ENCODE peak calls at places on chromosomes 5 and 9, in four cellular contexts. X is HepG2, I is GM12878, E is K562. S is an unnamed sample.

GRCh38 chr5:136084698-136085097 is 47.9 kb upstream of the SMAD5 start:
- DNase-seq in X (no peak), I (no peak), E (no peak), S (no peak)

GRCh38 chr9:136961279-136962065 is 9.4 kb downstream of the LCN12 start:
- DNase-seq in X (no peak), I (no peak), E (no peak), S (peak)

GRCh38 chr5:103891151-103891550 is 328.6 kb upstream of the NUDT12 start:
- DNase-seq in X (no peak), I (no peak), E (no peak), S (no peak)

GRCh38 chr9:133518193-133518592 is 6.6 kb downstream of the MYMK start:
- DNase-seq in X (no peak), I (no peak), E (no peak), S (no peak)

GRCh38 chr5:84411832-84412605 is 27.3 kb upstream of the EDIL3 start:
- DNase-seq in X (no peak), I (no peak), E (no peak), S (no peak)

GRCh38 chr9:131393622-131394463 is at the start of gene PRRC2B:
- DNase-seq in X (peak), I (no peak), E (peak), S (peak)

GRCh38 chr5:123868267-123868666 is 356.3 kb downstream of the CSNK1G3 start:
- DNase-seq in X (no peak), I (no peak), E (no peak), S (no peak)

GRCh38 chr5:132674671-132675506 is 1.1 kb downstream of the IL4 start:
- DNase-seq in X (peak), I (peak), E (no peak), S (no peak)

GRCh38 chr5:150918613-150919012 is 13.8 kb upstream of the ZNF300 start:
- DNase-seq in X (no peak), I (no peak), E (no peak), S (peak)

GRCh38 chr5:10838038-10838437 is 77.0 kb upstream of the DAP start:
- DNase-seq in X (peak), I (no peak), E (no peak), S (no peak)

GRCh38 chr9:68551191-68551590 is 10.5 kb upstream of the TMEM252 start:
- DNase-seq in X (no peak), I (peak), E (no peak), S (no peak)

GRCh38 chr5:73747696-73748380 is 121.8 kb downstream of the ARHGEF28 start:
- DNase-seq in X (no peak), I (no peak), E (no peak), S (no peak)

GRCh38 chr5:127373858-127374491 is 83.4 kb downstream of the MEGF10 start:
- DNase-seq in X (no peak), I (no peak), E (peak), S (no peak)

GRCh38 chr9:126154182-126154827 is 172.3 kb upstream of the MVB12B start:
- DNase-seq in X (no peak), I (no peak), E (no peak), S (no peak)

GRCh38 chr5:177300236-177300880 is 3.2 kb downstream of the RAB24 start:
- DNase-seq in X (no peak), I (peak), E (peak), S (no peak)

GRCh38 chr9:13491493-13492424 is 212.3 kb upstream of the MPDZ start:
- DNase-seq in X (no peak), I (no peak), E (no peak), S (no peak)

GRCh38 chr5:100872409-100873190 is 30.5 kb downstream of the ST8SIA4 start:
- DNase-seq in X (no peak), I (no peak), E (no peak), S (no peak)

GRCh38 chr5:33558489-33558888 is 117.7 kb downstream of the TARS1 start:
- DNase-seq in X (no peak), I (no peak), E (no peak), S (no peak)

GRCh38 chr9:93182572-93182971 is 1.4 kb upstream of the WNK2 start:
- DNase-seq in X (peak), I (no peak), E (no peak), S (no peak)

GRCh38 chr9:96381696-96382095 is 1.8 kb downstream of the SLC35D2 start:
- DNase-seq in X (no peak), I (no peak), E (no peak), S (no peak)

GRCh38 chr9:131673068-131673467 is 66.8 kb downstream of the RAPGEF1 start:
- DNase-seq in X (no peak), I (no peak), E (no peak), S (no peak)

GRCh38 chr9:126149661-126150060 is 177.0 kb upstream of the MVB12B start:
- DNase-seq in X (peak), I (no peak), E (no peak), S (peak)

GRCh38 chr5:149886060-149886459 is 58.5 kb downstream of the PDE6A start:
- DNase-seq in X (no peak), I (no peak), E (no peak), S (no peak)

GRCh38 chr9:86141843-86142242 is 42.5 kb upstream of the GOLM1 start:
- DNase-seq in X (no peak), I (no peak), E (no peak), S (no peak)

GRCh38 chr9:19456996-19457693 is 48.3 kb downstream of the ACER2 start:
- DNase-seq in X (peak), I (peak), E (peak), S (peak)
- TF ChIP-seq MXI1 in X (no peak), I (no peak), E (no peak), S (no peak)

GRCh38 chr5:78360674-78361225 is 333 bp downstream of the SCAMP1 start:
- DNase-seq in X (no peak), I (no peak), E (peak), S (peak)
- TF ChIP-seq REST in X (no peak), I (no peak), E (no peak), S (no peak)

GRCh38 chr5:160770718-160771117 is 81.3 kb downstream of the ATP10B start:
- DNase-seq in X (no peak), I (no peak), E (no peak), S (no peak)
- TF ChIP-seq MXI1 in X (no peak), I (no peak), E (no peak), S (no peak)

DNA sequence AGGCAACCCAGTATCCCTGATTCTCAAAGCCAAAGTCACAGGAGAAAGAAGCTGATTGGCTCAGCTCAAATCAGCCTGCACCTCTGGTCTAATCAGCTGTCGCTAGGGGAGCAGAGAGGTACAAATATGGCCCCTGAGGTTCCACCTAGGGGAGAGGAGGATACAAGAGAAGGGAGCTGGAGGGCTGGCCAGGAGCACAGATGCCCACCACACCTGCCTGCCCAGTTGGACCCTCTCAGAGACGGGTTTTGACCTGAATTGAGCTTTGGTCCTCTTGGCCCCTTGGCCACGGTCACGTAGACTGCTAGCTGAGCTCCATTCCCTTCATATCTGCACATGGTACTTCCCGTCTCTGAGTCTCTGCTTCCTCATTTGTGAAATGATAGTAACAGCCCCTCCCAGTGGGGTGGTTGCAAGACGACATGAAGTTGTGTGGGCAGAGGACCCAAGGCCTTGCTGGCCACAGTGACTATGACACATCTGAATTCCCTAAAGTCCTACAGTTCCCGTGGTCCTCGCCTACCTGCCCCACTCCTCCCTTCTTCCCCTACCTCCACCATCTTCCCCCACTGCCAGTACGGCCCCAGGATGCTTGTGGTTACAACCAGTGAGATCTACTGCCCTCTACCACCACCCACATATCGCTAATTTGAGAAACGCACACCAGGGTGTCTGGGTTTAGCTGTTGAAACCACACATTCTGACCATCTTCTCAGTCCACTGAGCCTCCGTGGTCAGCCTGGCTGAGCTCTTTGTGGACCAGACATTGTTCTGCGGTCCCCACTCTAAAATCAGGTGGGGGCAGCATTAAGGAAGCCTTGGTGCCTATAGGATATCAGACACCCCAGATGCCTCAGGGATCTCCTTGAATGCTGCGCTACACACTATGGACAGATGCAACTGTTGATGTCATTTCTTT is 60.3 kb upstream of the NEK6 start:
- DNase-seq in X (no peak), I (peak), E (no peak), S (no peak)
- TF ChIP-seq REST in X (no peak), I (peak), E (no peak), S (no peak)

GRCh38 chr5:159340511-159340910 is 10.2 kb upstream of the IL12B start:
- DNase-seq in X (no peak), I (no peak), E (no peak), S (no peak)

GRCh38 chr5:159339451-159339850 is 9.2 kb upstream of the IL12B start:
- DNase-seq in X (no peak), I (no peak), E (no peak), S (no peak)

GRCh38 chr5:159341914-159342313 is 11.6 kb upstream of the IL12B start:
- DNase-seq in X (peak), I (no peak), E (peak), S (peak)

GRCh38 chr5:159342838-159343237 is 12.6 kb upstream of the IL12B start:
- DNase-seq in X (no peak), I (no peak), E (no peak), S (no peak)

DNA sequence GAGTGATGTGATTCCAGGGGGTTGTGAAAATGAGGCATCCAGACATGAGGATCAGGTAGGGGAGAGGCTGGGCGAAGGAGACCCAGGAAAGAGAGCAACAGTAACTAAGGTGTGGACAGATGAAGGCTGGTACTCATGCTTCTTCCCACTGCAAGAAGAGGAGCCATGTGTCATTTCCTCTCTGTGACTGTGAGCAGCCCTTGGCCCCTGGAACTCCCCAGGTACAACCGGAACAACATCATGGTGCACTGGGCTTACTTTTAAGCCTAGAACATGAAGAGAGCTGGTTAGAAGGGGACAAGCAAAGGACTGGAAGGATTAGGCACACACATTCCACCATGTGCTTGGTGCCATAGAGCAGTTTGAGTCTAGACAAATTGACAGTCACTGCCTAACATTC is 10.9 kb upstream of the IL12B start:
- DNase-seq in X (no peak), I (no peak), E (no peak), S (no peak)
- TF ChIP-seq MXI1 in X (no peak), I (no peak), E (no peak), S (no peak)

GRCh38 chr5:5905186-5905585 is 473.2 kb downstream of the MED10 start:
- DNase-seq in X (no peak), I (no peak), E (no peak), S (no peak)
- TF ChIP-seq REST in X (no peak), I (no peak), E (no peak), S (no peak)

GRCh38 chr5:139709587-139710369 is 61.6 kb downstream of the CXXC5 start:
- DNase-seq in X (no peak), I (no peak), E (no peak), S (peak)

GRCh38 chr5:139710370-139711066 is 62.4 kb downstream of the CXXC5 start:
- DNase-seq in X (peak), I (no peak), E (peak), S (peak)

GRCh38 chr5:139711067-139711851 is 63.1 kb downstream of the CXXC5 start:
- DNase-seq in X (no peak), I (no peak), E (peak), S (peak)

GRCh38 chr5:139708877-139709586 is 60.9 kb downstream of the CXXC5 start:
- DNase-seq in X (peak), I (no peak), E (peak), S (peak)

DNA sequence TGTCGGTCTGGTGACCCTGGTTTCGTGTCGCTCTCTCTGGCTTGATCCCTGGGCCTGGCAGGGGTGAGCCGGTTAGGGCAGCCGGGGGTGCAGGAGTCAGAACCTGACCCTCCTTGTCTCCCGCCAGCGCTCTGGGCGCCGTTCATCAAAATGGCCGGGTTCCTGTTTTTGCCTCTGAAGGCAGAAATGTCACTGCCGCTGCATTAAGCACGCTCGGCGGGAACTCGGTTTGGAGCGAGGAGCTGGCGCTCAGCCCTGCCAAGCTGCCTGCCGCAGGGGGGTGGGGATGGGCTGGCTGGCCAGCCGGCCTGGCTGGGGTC is 63.7 kb downstream of the CXXC5 start:
- DNase-seq in X (no peak), I (no peak), E (no peak), S (peak)
- TF ChIP-seq MXI1 in X (no peak), I (no peak), E (no peak), S (peak)